ENCODE peak calls at places on chromosome 6, in four cellular contexts. One of them, this sample, is unnamed.
A peak's percentile ranks its signal among the peaks of the same experiment; 100 is the strongest.

GRCh38 chr6:56766806-56767178 is 124.1 kb upstream of the DST start:
- DNase-seq in fibroblast of lung: peak; percentile 91
- DNase-seq in SK-N-SH: no peak
- DNase-seq in H7: no peak
- DNase-seq in this sample: no peak

GRCh38 chr6:169321546-169321945 is 67.9 kb upstream of the THBS2 start:
- DNase-seq in fibroblast of lung: no peak
- DNase-seq in H7: no peak
- DNase-seq in SK-N-SH: no peak
- DNase-seq in this sample: no peak

GRCh38 chr6:67544851-67545452 is 1090.1 kb upstream of the ADGRB3 start:
- DNase-seq in SK-N-SH: no peak
- DNase-seq in fibroblast of lung: no peak
- DNase-seq in H7: no peak
- DNase-seq in this sample: no peak

GRCh38 chr6:47203266-47203967 is 106.3 kb downstream of the TNFRSF21 start:
- DNase-seq in fibroblast of lung: no peak
- DNase-seq in H7: no peak
- DNase-seq in SK-N-SH: no peak
- DNase-seq in this sample: no peak

GRCh38 chr6:1575213-1576041 is 34.3 kb upstream of the FOXC1 start:
- DNase-seq in SK-N-SH: no peak
- DNase-seq in fibroblast of lung: peak; percentile 51
- DNase-seq in H7: no peak
- DNase-seq in this sample: no peak

GRCh38 chr6:1607557-1608221 is 2.0 kb upstream of the FOXC1 start:
- DNase-seq in SK-N-SH: no peak
- DNase-seq in H7: peak; percentile 93
- DNase-seq in fibroblast of lung: no peak
- DNase-seq in this sample: peak; percentile 59

GRCh38 chr6:155832596-155832995 is 377.0 kb upstream of the NOX3 start:
- DNase-seq in H7: no peak
- DNase-seq in SK-N-SH: no peak
- DNase-seq in fibroblast of lung: peak; percentile 79
- DNase-seq in this sample: no peak

GRCh38 chr6:25883536-25883935 is 9.5 kb upstream of the SLC17A3 start:
- DNase-seq in H7: no peak
- DNase-seq in fibroblast of lung: no peak
- DNase-seq in SK-N-SH: no peak
- DNase-seq in this sample: no peak

This sample was measured in D341Med.